ENCODE peak calls at places on chromosomes 16 and 17, in five cellular contexts. W, T, G, H and I are unnamed samples.
A peak's percentile ranks its signal among the peaks of the same experiment; 100 is the strongest.

GRCh38 chr16:88810166-88810867 is 1.4 kb downstream of the APRT start:
- DNase-seq in W (no peak), T (peak; percentile 54), G (no peak), H (no peak), I (no peak)

GRCh38 chr16:2009791-2010510 is at the start of gene ZNF598:
- DNase-seq in W (peak; percentile 93), T (peak; percentile 81), G (peak; percentile 98), H (peak; percentile 83), I (peak; percentile 86)

GRCh38 chr17:47690121-47690520 is 3.8 kb upstream of the TBKBP1 start:
- DNase-seq in W (no peak), T (no peak), G (no peak), H (no peak), I (no peak)

GRCh38 chr17:80724723-80725388 is 180.2 kb downstream of the RPTOR start:
- DNase-seq in W (no peak), T (no peak), G (no peak), H (no peak), I (no peak)

GRCh38 chr17:48558057-48558456 is 13.1 kb upstream of the HOXB2 start:
- DNase-seq in W (no peak), T (peak; percentile 62), G (no peak), H (no peak), I (no peak)

GRCh38 chr16:64893386-64893785 is 228.5 kb downstream of the CDH11 start:
- DNase-seq in W (no peak), T (no peak), G (no peak), H (no peak), I (no peak)

GRCh38 chr16:46894011-46894672 is 10.0 kb downstream of the GPT2 start:
- DNase-seq in W (peak; percentile 81), T (no peak), G (no peak), H (no peak), I (no peak)

GRCh38 chr16:75789237-75789636 is 62.9 kb upstream of the CPHXL start:
- DNase-seq in W (no peak), T (peak; percentile 8), G (peak; percentile 67), H (no peak), I (peak; percentile 27)

GRCh38 chr17:9228408-9229159 is 207.3 kb downstream of the NTN1 start:
- DNase-seq in W (no peak), T (no peak), G (no peak), H (no peak), I (no peak)

GRCh38 chr17:35668807-35669206 is 62.6 kb upstream of the RASL10B start:
- DNase-seq in W (no peak), T (no peak), G (no peak), H (no peak), I (no peak)

GRCh38 chr16:3774156-3774767 is 56.9 kb upstream of the TRAP1 start:
- DNase-seq in W (peak; percentile 77), T (no peak), G (no peak), H (no peak), I (no peak)

GRCh38 chr16:12089492-12090161 is 113.1 kb downstream of the SNX29 start:
- DNase-seq in W (peak; percentile 52), T (peak; percentile 62), G (peak; percentile 57), H (peak; percentile 37), I (peak; percentile 43)

GRCh38 chr16:67196881-67197280 is 2.0 kb upstream of the ELMO3 start:
- DNase-seq in W (no peak), T (no peak), G (no peak), H (no peak), I (no peak)

GRCh38 chr16:71499775-71500364 is 10.7 kb upstream of the ZNF19 start:
- DNase-seq in W (no peak), T (peak; percentile 42), G (peak; percentile 67), H (peak; percentile 51), I (peak; percentile 53)